ENCODE peak calls at places on chromosome 1, in seven cellular contexts. One of them, this sample, is unnamed.

GRCh38 chr1:14363707-14364413 is 234.6 kb upstream of the KAZN start:
- DNase-seq in K562: no peak
- DNase-seq in HFF-Myc: no peak
- DNase-seq in hypothalamus: no peak
- DNase-seq in HT1080: no peak
- DNase-seq in RPMI8226: no peak
- DNase-seq in lung microvascular endothelial cell: no peak
- DNase-seq in this sample: no peak

GRCh38 chr1:117359560-117360289 is 7.5 kb upstream of the MAN1A2 start:
- DNase-seq in K562: no peak
- DNase-seq in HFF-Myc: no peak
- DNase-seq in hypothalamus: no peak
- DNase-seq in HT1080: no peak
- DNase-seq in RPMI8226: no peak
- DNase-seq in lung microvascular endothelial cell: no peak
- DNase-seq in this sample: no peak

GRCh38 chr1:41766546-41766945 is 152.2 kb downstream of the HIVEP3 start:
- DNase-seq in K562: no peak
- DNase-seq in HFF-Myc: peak; percentile 70
- DNase-seq in hypothalamus: no peak
- DNase-seq in HT1080: peak; percentile 40
- DNase-seq in RPMI8226: no peak
- DNase-seq in lung microvascular endothelial cell: no peak
- DNase-seq in this sample: no peak

GRCh38 chr1:178645826-178646200 is 79.2 kb upstream of the RALGPS2 start:
- DNase-seq in K562: no peak
- DNase-seq in HFF-Myc: no peak
- DNase-seq in hypothalamus: no peak
- DNase-seq in HT1080: no peak
- DNase-seq in RPMI8226: no peak
- DNase-seq in lung microvascular endothelial cell: no peak
- DNase-seq in this sample: no peak

GRCh38 chr1:5659606-5660005 is 332.6 kb downstream of the NPHP4 start:
- DNase-seq in K562: no peak
- DNase-seq in HFF-Myc: no peak
- DNase-seq in hypothalamus: no peak
- DNase-seq in HT1080: no peak
- DNase-seq in RPMI8226: no peak
- DNase-seq in lung microvascular endothelial cell: no peak
- DNase-seq in this sample: no peak

GRCh38 chr1:202143011-202143767 is 1.3 kb downstream of the ARL8A start:
- DNase-seq in K562: no peak
- DNase-seq in HFF-Myc: no peak
- DNase-seq in hypothalamus: no peak
- DNase-seq in HT1080: no peak
- DNase-seq in RPMI8226: peak; percentile 69
- DNase-seq in lung microvascular endothelial cell: peak; percentile 31
- DNase-seq in this sample: no peak

GRCh38 chr1:209527993-209528392 is 55.5 kb upstream of the CAMK1G start:
- DNase-seq in K562: no peak
- DNase-seq in HFF-Myc: no peak
- DNase-seq in hypothalamus: no peak
- DNase-seq in HT1080: peak; percentile 88
- DNase-seq in RPMI8226: no peak
- DNase-seq in lung microvascular endothelial cell: no peak
- DNase-seq in this sample: no peak

GRCh38 chr1:47432071-47433036 is 5.5 kb upstream of the FOXD2 start:
- DNase-seq in K562: peak; percentile 73
- DNase-seq in HFF-Myc: peak; percentile 71
- DNase-seq in hypothalamus: no peak
- DNase-seq in HT1080: no peak
- DNase-seq in RPMI8226: peak; percentile 44
- DNase-seq in lung microvascular endothelial cell: peak; percentile 82
- DNase-seq in this sample: peak; percentile 95

GRCh38 chr1:234724517-234725176 is 114.7 kb upstream of the IRF2BP2 start:
- DNase-seq in K562: peak; percentile 67
- DNase-seq in HFF-Myc: no peak
- DNase-seq in hypothalamus: peak; percentile 65
- DNase-seq in HT1080: no peak
- DNase-seq in RPMI8226: peak; percentile 80
- DNase-seq in lung microvascular endothelial cell: peak; percentile 96
- DNase-seq in this sample: peak; percentile 42

GRCh38 chr1:88784551-88784950 is 100.5 kb downstream of the PKN2 start:
- DNase-seq in K562: no peak
- DNase-seq in HFF-Myc: no peak
- DNase-seq in hypothalamus: no peak
- DNase-seq in HT1080: no peak
- DNase-seq in RPMI8226: no peak
- DNase-seq in lung microvascular endothelial cell: no peak
- DNase-seq in this sample: no peak

This sample was measured in posterior cingulate gyrus.